ENCODE peak calls at places on chromosomes 4 and X, in ten cellular contexts. Z is stimulated activated CD8-positive, alpha-beta memory T cell treated with anti-CD3 and anti-CD28 coated beads, Interleukin-15, amount 100 ng/mL, for 4 hours; I is HFF-Myc; T is CD4-positive, alpha-beta memory T cell; N is ascending aorta; J is left ventricle myocardium inferior; A is heart left ventricle; S is NCI-H146; Y is MV-4-11; Q is endothelial cell. H is an unnamed sample.

GRCh38 chr4:22129454-22130075 is 181.0 kb upstream of the KCNIP4 start:
- DNase-seq in Z (no peak), I (peak), T (no peak), N (no peak), J (no peak), A (no peak), S (peak), Y (peak), Q (peak), H (no peak)

GRCh38 chrX:104284407-104285000 is 29.8 kb upstream of the ESX1 start:
- DNase-seq in Z (no peak), I (no peak), T (no peak), N (no peak), J (no peak), A (no peak), S (no peak), Y (no peak), Q (no peak), H (no peak)

GRCh38 chrX:154431321-154431720 is 2.8 kb downstream of the ATP6AP1 start:
- DNase-seq in Z (no peak), I (no peak), T (no peak), N (no peak), J (peak), A (peak), S (no peak), Y (peak), Q (no peak), H (peak)

GRCh38 chr4:154314248-154314647 is 177.4 kb downstream of the DCHS2 start:
- DNase-seq in Z (no peak), I (no peak), T (no peak), N (no peak), J (no peak), A (no peak), S (no peak), Y (no peak), Q (no peak), H (no peak)

GRCh38 chrX:53305996-53306937 is 24.9 kb upstream of the IQSEC2 start:
- DNase-seq in Z (no peak), I (no peak), T (no peak), N (no peak), J (no peak), A (no peak), S (no peak), Y (no peak), Q (no peak), H (no peak)

GRCh38 chr4:102503301-102503746 is 2.2 kb downstream of the NFKB1 start:
- DNase-seq in Z (no peak), I (no peak), T (peak), N (no peak), J (no peak), A (no peak), S (peak), Y (no peak), Q (no peak), H (no peak)

GRCh38 chr4:114659386-114660008 is 60.9 kb downstream of the UGT8 start:
- DNase-seq in Z (no peak), I (peak), T (peak), N (no peak), J (peak), A (peak), S (peak), Y (peak), Q (peak), H (peak)

GRCh38 chr4:55116450-55116849 is 8.9 kb downstream of the KDR start:
- DNase-seq in Z (no peak), I (no peak), T (no peak), N (no peak), J (no peak), A (no peak), S (no peak), Y (no peak), Q (peak), H (no peak)

GRCh38 chr4:48255130-48255958 is 14.3 kb downstream of the TEC start:
- DNase-seq in Z (no peak), I (no peak), T (no peak), N (no peak), J (no peak), A (peak), S (no peak), Y (no peak), Q (no peak), H (no peak)

GRCh38 chr4:2482693-2483092 is 13.8 kb downstream of the RNF4 start:
- DNase-seq in Z (no peak), I (no peak), T (peak), N (no peak), J (peak), A (peak), S (peak), Y (peak), Q (no peak), H (peak)

GRCh38 chr4:27003602-27004238 is 143.1 kb downstream of the STIM2 start:
- DNase-seq in Z (no peak), I (peak), T (peak), N (no peak), J (no peak), A (no peak), S (no peak), Y (no peak), Q (no peak), H (no peak)

GRCh38 chr4:1658146-1658545 is 26.0 kb downstream of the FAM53A start:
- DNase-seq in Z (no peak), I (no peak), T (no peak), N (no peak), J (no peak), A (no peak), S (no peak), Y (no peak), Q (no peak), H (no peak)

GRCh38 chrX:41895826-41896225 is 27.5 kb downstream of the CASK start:
- DNase-seq in Z (no peak), I (no peak), T (no peak), N (no peak), J (no peak), A (no peak), S (no peak), Y (peak), Q (no peak), H (no peak)

GRCh38 chrX:133265331-133265730 is 47.2 kb upstream of the TFDP3 start:
- DNase-seq in Z (no peak), I (no peak), T (no peak), N (no peak), J (no peak), A (no peak), S (no peak), Y (no peak), Q (peak), H (no peak)

GRCh38 chrX:53594354-53594753 is 92.2 kb downstream of the HUWE1 start:
- DNase-seq in Z (no peak), I (no peak), T (no peak), N (no peak), J (no peak), A (no peak), S (no peak), Y (peak), Q (no peak), H (no peak)

GRCh38 chr4:164410401-164410800 is 343.5 kb upstream of the SMIM31 start:
- DNase-seq in Z (no peak), I (no peak), T (no peak), N (no peak), J (no peak), A (no peak), S (no peak), Y (no peak), Q (no peak), H (no peak)

GRCh38 chr4:76690906-76691275 is 207.1 kb downstream of the SOWAHB start:
- DNase-seq in Z (no peak), I (no peak), T (no peak), N (no peak), J (no peak), A (no peak), S (peak), Y (no peak), Q (no peak), H (no peak)

GRCh38 chr4:188400456-188400855 is 261.2 kb downstream of the TRIML1 start:
- DNase-seq in Z (no peak), I (no peak), T (no peak), N (no peak), J (no peak), A (no peak), S (no peak), Y (no peak), Q (no peak), H (no peak)

GRCh38 chr4:96035727-96036126 is 195.8 kb downstream of the PDHA2 start:
- DNase-seq in Z (no peak), I (no peak), T (no peak), N (no peak), J (no peak), A (no peak), S (no peak), Y (peak), Q (peak), H (no peak)

GRCh38 chr4:1250527-1250812 is 1.5 kb upstream of the CTBP1 start:
- DNase-seq in Z (no peak), I (no peak), T (no peak), N (no peak), J (no peak), A (no peak), S (no peak), Y (no peak), Q (no peak), H (no peak)

GRCh38 chr4:10013722-10014121 is 7.6 kb downstream of the SLC2A9 start:
- DNase-seq in Z (no peak), I (no peak), T (no peak), N (no peak), J (peak), A (peak), S (peak), Y (peak), Q (peak), H (peak)

GRCh38 chr4:3215256-3215655 is 33.7 kb upstream of the MSANTD1 start:
- DNase-seq in Z (no peak), I (no peak), T (no peak), N (no peak), J (no peak), A (no peak), S (no peak), Y (no peak), Q (no peak), H (no peak)

GRCh38 chrX:3262906-3263305 is 83.5 kb downstream of the MXRA5 start:
- DNase-seq in Z (no peak), I (peak), T (no peak), N (no peak), J (no peak), A (no peak), S (no peak), Y (peak), Q (no peak), H (no peak)

GRCh38 chrX:17412692-17413091 is 37.7 kb downstream of the NHS start:
- DNase-seq in Z (no peak), I (peak), T (no peak), N (no peak), J (no peak), A (no peak), S (no peak), Y (no peak), Q (no peak), H (no peak)

GRCh38 chrX:121161501-121161933 is 114.1 kb downstream of the GLUD2 start:
- DNase-seq in Z (no peak), I (no peak), T (no peak), N (no peak), J (no peak), A (no peak), S (no peak), Y (no peak), Q (no peak), H (no peak)

H was measured in right cardiac atrium.